ENCODE peak calls at places on chromosomes 7 and 10, in four cellular contexts. K is K562, L is HepG2, I is GM12878. Y is an unnamed sample.

GRCh38 chr7:34523233-34523918 is 134.6 kb upstream of the NPSR1 start:
- DNase-seq in I (no peak), L (no peak), K (no peak), Y (no peak)

GRCh38 chr7:43325595-43325994 is 213.1 kb downstream of the HECW1 start:
- DNase-seq in L (no peak), K (no peak), I (no peak), Y (no peak)

GRCh38 chr10:9437131-9437530 is 1382.6 kb downstream of the GATA3 start:
- DNase-seq in I (no peak), K (no peak), L (no peak), Y (peak)

GRCh38 chr7:110442386-110442837 is 648.5 kb upstream of the LRRN3 start:
- DNase-seq in L (peak), I (no peak), K (peak), Y (peak)

GRCh38 chr10:104328916-104329710 is 9.2 kb downstream of the ITPRIP start:
- DNase-seq in K (peak), I (no peak), L (peak), Y (peak)

GRCh38 chr7:127935847-127936376 is 95.3 kb downstream of the LRRC4 start:
- DNase-seq in K (no peak), L (no peak), I (no peak), Y (no peak)

GRCh38 chr7:32336726-32337125 is 153.5 kb downstream of the LSM5 start:
- DNase-seq in I (no peak), L (no peak), K (no peak), Y (no peak)

GRCh38 chr10:43962346-43963191 is 313.9 kb upstream of the ZNF32 start:
- DNase-seq in I (no peak), L (no peak), K (no peak), Y (peak)

GRCh38 chr10:3668276-3668960 is 116.6 kb downstream of the KLF6 start:
- DNase-seq in K (peak), L (peak), I (no peak), Y (peak)

GRCh38 chr10:82914655-82915136 is 1039.7 kb downstream of the NRG3 start:
- DNase-seq in L (no peak), K (no peak), I (peak), Y (no peak)

GRCh38 chr10:90865400-90865799 is 6.4 kb upstream of the RPP30 start:
- DNase-seq in I (no peak), K (peak), L (no peak), Y (peak)

GRCh38 chr7:112080441-112080840 is 125.8 kb downstream of the DOCK4 start:
- DNase-seq in K (no peak), I (peak), L (peak), Y (peak)

GRCh38 chr10:114498413-114499111 is 94.3 kb upstream of the AFAP1L2 start:
- DNase-seq in I (peak), K (no peak), L (no peak), Y (no peak)

GRCh38 chr7:88522771-88523316 is 216.2 kb upstream of the STEAP4 start:
- DNase-seq in L (no peak), K (no peak), I (no peak), Y (no peak)

GRCh38 chr7:67470256-67470751 is 473.7 kb downstream of the TYW1 start:
- DNase-seq in I (no peak), L (no peak), K (no peak), Y (no peak)

GRCh38 chr7:159060440-159060839 is 84.2 kb downstream of the VIPR2 start:
- DNase-seq in K (no peak), L (no peak), I (no peak), Y (no peak)

GRCh38 chr10:58384536-58384998 is 643 bp upstream of the TFAM start:
- DNase-seq in L (no peak), I (no peak), K (no peak), Y (no peak)

GRCh38 chr7:921581-922333 is 32.7 kb downstream of the ADAP1 start:
- DNase-seq in I (no peak), K (no peak), L (no peak), Y (no peak)

GRCh38 chr10:80158598-80159127 is 26.1 kb downstream of the PLAC9 start:
- DNase-seq in L (no peak), I (no peak), K (peak), Y (peak)

GRCh38 chr7:50068850-50069551 is 24.0 kb downstream of the ZPBP start:
- DNase-seq in L (no peak), I (peak), K (no peak), Y (no peak)
- TF ChIP-seq RAD21 in L (no peak), I (no peak), K (no peak), Y (no peak)

DNA sequence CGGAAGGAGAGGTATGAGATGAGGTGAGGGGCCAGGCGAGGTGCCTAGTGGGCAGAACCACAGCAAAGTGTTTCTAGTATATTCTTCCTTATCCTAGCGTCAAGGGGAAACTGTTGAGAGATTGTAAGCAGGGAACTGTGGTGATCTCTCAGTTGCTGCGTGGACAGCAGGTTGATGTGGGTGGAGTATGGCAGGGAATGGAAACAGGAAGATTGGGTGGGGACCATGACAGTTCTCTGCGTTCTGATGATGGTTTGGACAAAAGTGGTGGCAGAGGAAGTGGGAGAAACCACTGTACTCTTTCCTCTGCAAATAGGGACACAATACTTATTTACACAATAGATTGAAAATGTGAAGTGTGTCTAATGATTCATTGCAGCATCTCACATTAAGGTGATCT is 191.5 kb upstream of the GRB10 start:
- DNase-seq in I (no peak), K (no peak), L (no peak), Y (no peak)
- TF ChIP-seq MXI1 in I (no peak), K (no peak), L (no peak), Y (no peak)

GRCh38 chr10:118816471-118817168 is 61.9 kb upstream of the CACUL1 start:
- DNase-seq in K (no peak), L (no peak), I (no peak), Y (no peak)
- TF ChIP-seq CEBPB in K (no peak), L (no peak), I (no peak), Y (no peak)

DNA sequence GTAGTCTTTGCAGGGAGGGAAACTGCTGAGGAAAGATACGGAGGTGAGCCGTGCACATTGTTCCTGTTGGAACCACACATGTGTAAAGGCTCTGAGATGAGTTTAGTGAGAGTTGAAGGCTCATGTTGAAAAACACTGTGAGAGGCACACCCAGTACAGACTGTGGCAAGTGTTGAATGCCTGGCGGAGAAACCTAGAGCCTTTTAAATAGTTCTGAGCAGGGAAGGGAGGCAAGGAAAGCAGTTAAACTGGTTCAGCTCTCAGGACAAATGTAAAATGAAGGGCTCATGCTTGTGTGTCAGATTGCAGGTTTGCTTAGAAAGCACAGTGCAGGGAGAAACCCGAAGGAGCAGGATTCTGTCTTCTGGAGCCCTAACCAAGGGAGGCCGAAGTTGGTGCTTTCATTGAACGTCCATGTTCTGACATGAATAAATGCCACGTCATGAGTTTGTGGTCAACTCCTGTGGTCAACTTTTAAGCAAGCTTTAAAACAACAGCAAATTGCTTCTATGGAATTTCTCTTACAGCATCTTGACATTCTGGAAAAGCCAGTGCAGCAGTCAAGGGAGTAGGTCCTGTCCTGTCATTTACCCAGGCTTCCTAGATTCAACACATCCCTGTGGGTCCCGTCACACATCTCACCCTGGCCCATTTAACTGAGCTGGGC is 650.9 kb upstream of the GALNT17 start:
- DNase-seq in K (no peak), L (no peak), I (no peak), Y (no peak)
- TF ChIP-seq RAD21 in K (no peak), L (no peak), I (no peak), Y (no peak)

GRCh38 chr7:140541176-140541512 is 61.8 kb upstream of the MKRN1 start:
- DNase-seq in L (no peak), I (no peak), K (no peak), Y (no peak)

GRCh38 chr7:140544278-140544896 is 65.1 kb upstream of the MKRN1 start:
- DNase-seq in K (no peak), I (no peak), L (peak), Y (no peak)

GRCh38 chr7:140541513-140542192 is 62.3 kb upstream of the MKRN1 start:
- DNase-seq in L (peak), I (no peak), K (no peak), Y (peak)

GRCh38 chr7:140540142-140540777 is 61.0 kb upstream of the MKRN1 start:
- DNase-seq in I (no peak), L (peak), K (no peak), Y (no peak)

GRCh38 chr7:140542226-140542625 is 62.9 kb upstream of the MKRN1 start:
- DNase-seq in I (no peak), L (no peak), K (no peak), Y (peak)
- TF ChIP-seq MXI1 in I (no peak), L (no peak), K (no peak), Y (no peak)

GRCh38 chr10:129161184-129161583 is 305.9 kb upstream of the MGMT start:
- DNase-seq in K (no peak), L (no peak), I (no peak), Y (peak)

GRCh38 chr10:129168660-129169059 is 298.4 kb upstream of the MGMT start:
- DNase-seq in K (no peak), L (no peak), I (no peak), Y (no peak)

GRCh38 chr10:129163536-129163935 is 303.5 kb upstream of the MGMT start:
- DNase-seq in I (no peak), L (no peak), K (no peak), Y (no peak)

GRCh38 chr10:129169115-129169514 is 297.9 kb upstream of the MGMT start:
- DNase-seq in L (no peak), I (no peak), K (no peak), Y (no peak)

DNA sequence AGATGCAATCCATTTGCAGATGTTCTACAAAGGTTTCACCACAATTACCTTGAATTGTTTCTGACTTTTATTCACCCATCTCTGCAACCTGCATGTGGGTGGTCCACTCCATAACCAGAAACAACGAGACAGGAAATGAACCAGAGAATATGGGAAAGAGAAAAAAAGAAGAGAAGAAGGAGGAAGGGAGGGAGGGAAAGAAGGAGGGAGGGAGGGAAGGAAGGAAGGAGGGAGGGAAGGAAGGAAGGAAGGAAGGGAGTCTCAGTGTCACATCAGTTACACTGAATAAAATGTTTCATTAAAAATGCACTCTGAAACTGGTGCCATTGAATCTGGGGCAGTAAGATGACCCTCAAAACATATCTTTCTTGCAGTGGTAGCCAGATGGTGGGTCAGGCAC is 301.3 kb upstream of the MGMT start:
- DNase-seq in L (no peak), K (no peak), I (no peak), Y (no peak)
- TF ChIP-seq CEBPB in L (no peak), K (no peak), I (no peak), Y (no peak)

GRCh38 chr10:124043310-124044142 is 49.9 kb downstream of the CHST15 start:
- DNase-seq in K (no peak), L (peak), I (peak), Y (no peak)
- TF ChIP-seq RAD21 in K (no peak), L (no peak), I (peak), Y (no peak)

GRCh38 chr10:89236221-89236620 is 15.4 kb downstream of the LIPA start:
- DNase-seq in K (no peak), I (no peak), L (no peak), Y (no peak)
- TF ChIP-seq MXI1 in K (no peak), I (no peak), L (no peak), Y (no peak)

GRCh38 chr7:116731019-116731388 is 59.0 kb downstream of the MET start:
- DNase-seq in I (no peak), K (no peak), L (no peak), Y (no peak)

GRCh38 chr7:116728413-116728812 is 56.4 kb downstream of the MET start:
- DNase-seq in L (no peak), I (no peak), K (no peak), Y (no peak)

GRCh38 chr7:116731737-116732335 is 59.8 kb downstream of the MET start:
- DNase-seq in L (peak), I (no peak), K (no peak), Y (no peak)

GRCh38 chr7:116732788-116733709 is 61.1 kb downstream of the MET start:
- DNase-seq in L (peak), I (no peak), K (no peak), Y (no peak)

GRCh38 chr7:116730097-116731018 is 58.4 kb downstream of the MET start:
- DNase-seq in I (no peak), L (no peak), K (no peak), Y (no peak)
- TF ChIP-seq CEBPB in I (no peak), L (no peak), K (no peak), Y (no peak)

DNA sequence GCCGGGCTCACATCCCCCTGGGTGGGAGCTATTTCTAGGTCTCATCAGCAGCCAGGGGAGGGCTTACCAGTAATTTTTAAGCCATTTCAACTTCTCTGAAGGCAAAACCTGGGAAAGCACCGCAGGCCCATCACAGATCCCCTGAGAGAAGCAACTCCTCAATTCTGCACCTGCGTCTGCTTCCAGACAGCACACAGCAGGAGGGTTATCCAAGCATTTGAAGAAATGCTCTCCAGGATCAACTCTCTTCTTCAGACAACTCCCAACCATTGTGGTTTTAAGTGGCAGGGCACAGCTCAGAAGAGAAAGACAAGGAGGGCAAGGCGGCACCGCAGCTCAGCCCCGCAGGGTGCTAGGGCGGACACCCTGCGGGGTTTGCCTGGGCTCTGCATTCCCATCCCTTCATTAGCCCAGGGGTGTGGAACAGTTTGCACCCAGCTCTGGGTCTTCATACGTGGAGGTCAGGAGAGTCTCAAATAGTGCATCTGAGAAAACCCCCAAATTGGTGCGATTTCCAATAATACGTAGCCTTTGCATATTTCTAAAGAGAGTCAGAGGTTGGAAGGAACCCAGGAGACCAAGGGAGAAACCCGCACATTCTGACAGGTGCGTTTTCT is 618.7 kb downstream of the DNAJB6 start:
- DNase-seq in L (no peak), K (no peak), I (no peak), Y (no peak)
- TF ChIP-seq RAD21 in L (no peak), K (no peak), I (no peak), Y (no peak)

Y was measured in IMR-90.